ENCODE peak calls at places on chromosomes 6 and 20, in nine cellular contexts. Z, W, G, P, O, S, C, X and Y are unnamed samples.

GRCh38 chr20:24491043-24491756 is 21.8 kb downstream of the SYNDIG1 start:
- DNase-seq in Z (peak), W (no peak), G (no peak), P (no peak), O (no peak), S (no peak), C (peak), X (no peak), Y (no peak)

GRCh38 chr6:155791186-155791585 is 335.5 kb upstream of the NOX3 start:
- DNase-seq in Z (no peak), W (no peak), G (no peak), P (no peak), O (no peak), S (no peak), C (no peak), X (no peak), Y (no peak)

GRCh38 chr6:27726620-27727023 is 185.6 kb downstream of the OR2B2 start:
- DNase-seq in Z (no peak), W (no peak), G (no peak), P (peak), O (no peak), S (no peak), C (no peak), X (no peak), Y (peak)

GRCh38 chr20:36540551-36541211 is 638 bp upstream of the MYL9 start:
- DNase-seq in Z (peak), W (no peak), G (no peak), P (no peak), O (no peak), S (no peak), C (no peak), X (no peak), Y (no peak)

GRCh38 chr20:7703436-7703835 is 236.8 kb downstream of the HAO1 start:
- DNase-seq in Z (peak), W (no peak), G (no peak), P (no peak), O (no peak), S (no peak), C (no peak), X (no peak), Y (no peak)

GRCh38 chr6:153058909-153059308 is 56.4 kb upstream of the MTRF1L start:
- DNase-seq in Z (no peak), W (no peak), G (no peak), P (no peak), O (no peak), S (no peak), C (no peak), X (no peak), Y (no peak)

GRCh38 chr6:21522007-21522758 is 71.4 kb upstream of the SOX4 start:
- DNase-seq in Z (peak), W (no peak), G (no peak), P (no peak), O (no peak), S (no peak), C (no peak), X (no peak), Y (no peak)

GRCh38 chr6:164151161-164151728 is 736.7 kb downstream of the QKI start:
- DNase-seq in Z (peak), W (no peak), G (no peak), P (no peak), O (no peak), S (no peak), C (no peak), X (no peak), Y (no peak)

GRCh38 chr6:10749734-10750133 is 2.1 kb downstream of the TMEM14B start:
- DNase-seq in Z (no peak), W (no peak), G (no peak), P (no peak), O (no peak), S (no peak), C (no peak), X (no peak), Y (no peak)

GRCh38 chr6:723540-723939 is 30.6 kb upstream of the EXOC2 start:
- DNase-seq in Z (no peak), W (no peak), G (no peak), P (no peak), O (no peak), S (no peak), C (no peak), X (no peak), Y (no peak)

GRCh38 chr6:161922631-161923119 is 648.8 kb upstream of the AGPAT4 start:
- DNase-seq in Z (peak), W (peak), G (peak), P (peak), O (peak), S (no peak), C (peak), X (peak), Y (no peak)

GRCh38 chr6:56109149-56109548 is 138.2 kb downstream of the COL21A1 start:
- DNase-seq in Z (no peak), W (no peak), G (no peak), P (no peak), O (no peak), S (no peak), C (no peak), X (no peak), Y (no peak)

GRCh38 chr20:1287306-1287705 is 21.2 kb downstream of the SNPH start:
- DNase-seq in Z (no peak), W (no peak), G (no peak), P (no peak), O (no peak), S (no peak), C (no peak), X (no peak), Y (no peak)

GRCh38 chr6:73768630-73769029 is 72.6 kb downstream of the CD109 start:
- DNase-seq in Z (peak), W (no peak), G (no peak), P (no peak), O (no peak), S (no peak), C (no peak), X (no peak), Y (no peak)

GRCh38 chr6:133648576-133648975 is 240.3 kb upstream of the TCF21 start:
- DNase-seq in Z (no peak), W (no peak), G (no peak), P (no peak), O (no peak), S (no peak), C (peak), X (no peak), Y (no peak)

GRCh38 chr20:51512645-51513044 is 29.9 kb downstream of the NFATC2 start:
- DNase-seq in Z (no peak), W (no peak), G (no peak), P (no peak), O (no peak), S (no peak), C (no peak), X (no peak), Y (no peak)

GRCh38 chr6:88360203-88360797 is 194.2 kb upstream of the CNR1 start:
- DNase-seq in Z (no peak), W (peak), G (no peak), P (no peak), O (no peak), S (no peak), C (peak), X (no peak), Y (no peak)

GRCh38 chr20:57772349-57772964 is 62.6 kb upstream of the PMEPA1 start:
- DNase-seq in Z (peak), W (peak), G (peak), P (no peak), O (peak), S (no peak), C (peak), X (no peak), Y (no peak)

GRCh38 chr6:26284537-26285142 is 80.4 kb upstream of the BTN3A2 start:
- DNase-seq in Z (peak), W (peak), G (no peak), P (no peak), O (no peak), S (no peak), C (peak), X (no peak), Y (peak)

GRCh38 chr20:58759947-58760346 is 67.3 kb downstream of the NPEPL1 start:
- DNase-seq in Z (no peak), W (no peak), G (no peak), P (no peak), O (no peak), S (no peak), C (no peak), X (no peak), Y (no peak)

GRCh38 chr6:27553123-27553904 is 80.4 kb upstream of the ZNF184 start:
- DNase-seq in Z (no peak), W (peak), G (peak), P (no peak), O (peak), S (peak), C (peak), X (no peak), Y (peak)

GRCh38 chr20:45306431-45306982 is at the start of gene RBPJL:
- DNase-seq in Z (peak), W (no peak), G (no peak), P (no peak), O (no peak), S (peak), C (no peak), X (no peak), Y (peak)

GRCh38 chr20:16441526-16442164 is 131.6 kb downstream of the KIF16B start:
- DNase-seq in Z (no peak), W (no peak), G (no peak), P (no peak), O (no peak), S (no peak), C (peak), X (no peak), Y (no peak)

GRCh38 chr6:83884523-83884922 is 25.0 kb downstream of the CYB5R4 start:
- DNase-seq in Z (no peak), W (peak), G (no peak), P (peak), O (peak), S (no peak), C (peak), X (peak), Y (no peak)

GRCh38 chr6:119259027-119259426 is 90.5 kb downstream of the MAN1A1 start:
- DNase-seq in Z (no peak), W (peak), G (no peak), P (peak), O (no peak), S (no peak), C (no peak), X (no peak), Y (no peak)

GRCh38 chr20:51937780-51938179 is 135.5 kb upstream of the SALL4 start:
- DNase-seq in Z (no peak), W (no peak), G (no peak), P (no peak), O (no peak), S (no peak), C (no peak), X (no peak), Y (no peak)

GRCh38 chr6:118678866-118679265 is 27.5 kb upstream of the CEP85L start:
- DNase-seq in Z (no peak), W (no peak), G (no peak), P (no peak), O (no peak), S (no peak), C (peak), X (no peak), Y (no peak)

GRCh38 chr6:25085761-25086160 is 150.0 kb upstream of the RIPOR2 start:
- DNase-seq in Z (no peak), W (no peak), G (no peak), P (no peak), O (no peak), S (no peak), C (no peak), X (peak), Y (no peak)